ENCODE peak calls at places on chromosomes 13 and 19, in four cellular contexts. One of them, this sample, is unnamed.

GRCh38 chr19:31349160-31349881 is at the start of gene TSHZ3:
- DNase-seq in HCT116: no peak
- DNase-seq in K562: peak
- DNase-seq in HepG2: no peak
- DNase-seq in this sample: no peak

GRCh38 chr19:40778865-40779284 is 828 bp downstream of the RAB4B start:
- DNase-seq in HepG2: peak
- DNase-seq in HCT116: no peak
- DNase-seq in K562: no peak
- DNase-seq in this sample: no peak

GRCh38 chr19:33431986-33432385 is 58.5 kb downstream of the CEBPG start:
- DNase-seq in HCT116: no peak
- DNase-seq in K562: no peak
- DNase-seq in HepG2: no peak
- DNase-seq in this sample: no peak

GRCh38 chr13:27493981-27494380 is 43.6 kb upstream of the MTIF3 start:
- DNase-seq in K562: no peak
- DNase-seq in HCT116: no peak
- DNase-seq in HepG2: no peak
- DNase-seq in this sample: no peak

GRCh38 chr13:41496420-41497234 is 39.3 kb downstream of the RGCC start:
- DNase-seq in HCT116: no peak
- DNase-seq in HepG2: no peak
- DNase-seq in K562: no peak
- DNase-seq in this sample: no peak

GRCh38 chr19:50669319-50670101 is 20.3 kb downstream of the C19orf81 start:
- DNase-seq in K562: peak
- DNase-seq in HCT116: no peak
- DNase-seq in HepG2: no peak
- DNase-seq in this sample: no peak

GRCh38 chr13:89803839-89804238 is 1543.6 kb upstream of the MIR17HG start:
- DNase-seq in HCT116: no peak
- DNase-seq in K562: no peak
- DNase-seq in HepG2: no peak
- DNase-seq in this sample: no peak

GRCh38 chr19:28482221-28482620 is 730.7 kb downstream of the UQCRFS1 start:
- DNase-seq in HepG2: no peak
- DNase-seq in K562: no peak
- DNase-seq in HCT116: no peak
- DNase-seq in this sample: no peak

GRCh38 chr13:33272531-33273124 is 12.9 kb downstream of the STARD13 start:
- DNase-seq in HepG2: peak
- DNase-seq in K562: no peak
- DNase-seq in HCT116: no peak
- DNase-seq in this sample: no peak

GRCh38 chr19:49591731-49592485 is 926 bp downstream of the PRR12 start:
- DNase-seq in HCT116: no peak
- DNase-seq in K562: peak
- DNase-seq in HepG2: no peak
- DNase-seq in this sample: no peak

GRCh38 chr13:21481359-21481758 is 22.3 kb upstream of the ZDHHC20 start:
- DNase-seq in K562: no peak
- DNase-seq in HCT116: no peak
- DNase-seq in HepG2: no peak
- DNase-seq in this sample: no peak

GRCh38 chr19:6464070-6464873 is at the start of gene CRB3:
- DNase-seq in HepG2: peak
- DNase-seq in K562: no peak
- DNase-seq in HCT116: peak
- DNase-seq in this sample: no peak

GRCh38 chr19:35710784-35711723 is 6.7 kb downstream of the ZBTB32 start:
- DNase-seq in K562: no peak
- DNase-seq in HepG2: no peak
- DNase-seq in HCT116: no peak
- DNase-seq in this sample: no peak

GRCh38 chr13:33283195-33283910 is 2.2 kb downstream of the STARD13 start:
- DNase-seq in HCT116: no peak
- DNase-seq in K562: no peak
- DNase-seq in HepG2: no peak
- DNase-seq in this sample: no peak

GRCh38 chr19:4976412-4977298 is 7.7 kb downstream of the KDM4B start:
- DNase-seq in HepG2: peak
- DNase-seq in K562: no peak
- DNase-seq in HCT116: no peak
- DNase-seq in this sample: no peak

GRCh38 chr13:75493156-75493555 is 11.2 kb upstream of the TBC1D4 start:
- DNase-seq in HCT116: no peak
- DNase-seq in K562: no peak
- DNase-seq in HepG2: no peak
- DNase-seq in this sample: no peak

GRCh38 chr13:29594710-29595379 is 643 bp downstream of the SLC7A1 start:
- DNase-seq in HepG2: no peak
- DNase-seq in K562: peak
- DNase-seq in HCT116: no peak
- DNase-seq in this sample: no peak

GRCh38 chr13:74074723-74075122 is 59.5 kb downstream of the KLF12 start:
- DNase-seq in K562: no peak
- DNase-seq in HepG2: no peak
- DNase-seq in HCT116: no peak
- DNase-seq in this sample: no peak

GRCh38 chr13:89267734-89268133 is 1596.6 kb downstream of the SLITRK5 start:
- DNase-seq in K562: no peak
- DNase-seq in HepG2: no peak
- DNase-seq in HCT116: no peak
- DNase-seq in this sample: no peak

GRCh38 chr13:29607465-29607864 is 12.0 kb upstream of the SLC7A1 start:
- DNase-seq in K562: no peak
- DNase-seq in HCT116: no peak
- DNase-seq in HepG2: no peak
- DNase-seq in this sample: no peak

GRCh38 chr19:14519860-14520407 is 1.7 kb upstream of the DNAJB1 start:
- DNase-seq in K562: no peak
- DNase-seq in HepG2: peak
- DNase-seq in HCT116: peak
- DNase-seq in this sample: no peak

GRCh38 chr13:27120011-27120410 is 51.6 kb downstream of the USP12 start:
- DNase-seq in K562: no peak
- DNase-seq in HepG2: no peak
- DNase-seq in HCT116: no peak
- DNase-seq in this sample: no peak

GRCh38 chr13:110283661-110284516 is 23.1 kb downstream of the COL4A1 start:
- DNase-seq in HepG2: no peak
- DNase-seq in HCT116: no peak
- DNase-seq in K562: no peak
- DNase-seq in this sample: no peak

GRCh38 chr19:32652893-32653625 is 21.9 kb downstream of the ANKRD27 start:
- DNase-seq in K562: no peak
- DNase-seq in HepG2: no peak
- DNase-seq in HCT116: no peak
- DNase-seq in this sample: no peak

GRCh38 chr13:110503037-110503901 is 58.3 kb downstream of the RAB20 start:
- DNase-seq in HCT116: no peak
- DNase-seq in K562: peak
- DNase-seq in HepG2: no peak
- DNase-seq in this sample: no peak

GRCh38 chr19:35290381-35291135 is 1.4 kb upstream of the MAG start:
- DNase-seq in K562: no peak
- DNase-seq in HCT116: no peak
- DNase-seq in HepG2: no peak
- DNase-seq in this sample: no peak

GRCh38 chr13:73767747-73768315 is 366.4 kb downstream of the KLF12 start:
- DNase-seq in HCT116: no peak
- DNase-seq in K562: peak
- DNase-seq in HepG2: peak
- DNase-seq in this sample: no peak

GRCh38 chr13:44436589-44437337 is 63.1 kb downstream of the SERP2 start:
- DNase-seq in HCT116: peak
- DNase-seq in K562: peak
- DNase-seq in HepG2: peak
- DNase-seq in this sample: peak

GRCh38 chr13:113822956-113823744 is 40.7 kb downstream of the GAS6 start:
- DNase-seq in HCT116: no peak
- DNase-seq in K562: no peak
- DNase-seq in HepG2: no peak
- DNase-seq in this sample: no peak

GRCh38 chr13:29260684-29261083 is 334.8 kb downstream of the SLC7A1 start:
- DNase-seq in HCT116: no peak
- DNase-seq in K562: no peak
- DNase-seq in HepG2: no peak
- DNase-seq in this sample: no peak

GRCh38 chr13:36924001-36924400 is 4.0 kb upstream of the SMAD9 start:
- DNase-seq in K562: no peak
- DNase-seq in HCT116: no peak
- DNase-seq in HepG2: no peak
- DNase-seq in this sample: no peak

GRCh38 chr13:21719463-21719862 is 48.6 kb downstream of the FGF9 start:
- DNase-seq in HCT116: no peak
- DNase-seq in K562: no peak
- DNase-seq in HepG2: no peak
- DNase-seq in this sample: no peak

GRCh38 chr13:42781362-42781761 is at the start of gene FAM216B:
- DNase-seq in HCT116: no peak
- DNase-seq in HepG2: no peak
- DNase-seq in K562: no peak
- DNase-seq in this sample: no peak

GRCh38 chr13:21342699-21343442 is 116.2 kb downstream of the ZDHHC20 start:
- DNase-seq in HepG2: no peak
- DNase-seq in HCT116: no peak
- DNase-seq in K562: no peak
- DNase-seq in this sample: no peak

GRCh38 chr19:52138614-52139290 is 986 bp downstream of the ZNF616 start:
- DNase-seq in HCT116: no peak
- DNase-seq in K562: peak
- DNase-seq in HepG2: peak
- DNase-seq in this sample: no peak

GRCh38 chr19:13981021-13981420 is 25.1 kb downstream of the RFX1 start:
- DNase-seq in K562: no peak
- DNase-seq in HCT116: no peak
- DNase-seq in HepG2: no peak
- DNase-seq in this sample: no peak

DNA sequence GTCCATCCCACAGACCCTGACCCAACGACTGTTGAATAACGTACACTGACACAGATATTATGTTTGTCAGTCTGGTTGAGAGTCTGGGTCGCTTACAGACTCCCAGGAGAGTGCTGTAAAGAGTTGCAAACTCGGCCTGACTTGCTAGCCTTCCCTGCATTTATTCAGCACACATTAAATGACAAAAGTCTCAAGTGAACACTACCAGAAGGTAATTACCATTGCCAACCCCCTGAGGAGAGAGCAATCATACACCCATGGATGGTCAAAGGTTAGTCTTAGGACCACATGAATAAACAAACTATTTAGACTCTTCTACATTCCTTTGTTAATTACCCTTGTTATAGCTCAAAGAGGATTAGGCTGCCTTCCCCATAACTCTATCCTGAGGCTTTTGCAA is 1048.6 kb downstream of the PCDH17 start:
- DNase-seq in HepG2: no peak
- DNase-seq in HCT116: no peak
- DNase-seq in K562: no peak
- DNase-seq in this sample: no peak
- TF ChIP-seq TCF7L2 in HepG2: no peak
- TF ChIP-seq TCF7L2 in HCT116: no peak
- TF ChIP-seq TCF7L2 in K562: no peak
- TF ChIP-seq TCF7L2 in this sample: no peak

DNA sequence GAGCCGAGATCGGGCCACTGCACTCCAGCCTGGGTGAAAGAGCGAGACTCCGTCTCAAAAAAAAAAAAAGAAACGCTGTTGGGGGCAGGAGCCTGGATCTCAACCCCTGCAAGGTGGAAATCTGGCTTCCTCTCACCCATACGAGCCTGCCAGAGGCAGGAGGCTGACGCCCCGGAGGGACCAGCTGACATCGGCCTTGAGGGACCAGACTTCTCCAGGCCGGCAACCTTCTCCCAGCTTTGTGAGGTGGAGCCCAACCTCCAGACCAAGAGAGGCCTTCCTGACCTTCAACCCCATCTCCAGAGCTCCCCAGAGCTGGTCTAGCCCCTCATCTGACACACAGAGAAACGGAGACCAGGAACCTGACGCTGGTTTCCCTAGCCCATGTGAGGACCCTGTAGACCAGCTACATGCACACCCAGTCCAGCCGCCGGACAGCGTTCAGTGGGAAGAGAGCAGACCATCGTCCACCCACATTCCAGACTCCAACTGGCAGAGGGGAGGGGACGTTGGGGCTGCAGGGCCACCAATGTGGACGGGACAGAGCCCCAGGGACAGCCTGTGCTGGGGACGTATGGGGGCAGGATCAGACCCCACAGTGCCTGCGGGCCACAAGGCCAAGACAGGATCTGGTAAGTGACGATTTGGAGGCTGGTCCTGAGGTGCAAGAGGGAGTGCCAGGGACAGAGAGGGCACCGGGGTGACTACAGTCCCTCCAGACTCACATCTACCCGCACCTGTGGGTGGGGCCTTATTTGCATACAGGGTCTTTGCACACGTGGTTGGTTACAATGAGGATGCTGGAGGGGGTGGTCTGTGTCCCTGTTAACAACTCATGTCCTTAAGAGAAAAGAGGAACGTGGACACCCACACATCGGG is 11.4 kb downstream of the SBNO2 start:
- DNase-seq in HepG2: no peak
- DNase-seq in HCT116: no peak
- DNase-seq in K562: no peak
- DNase-seq in this sample: no peak
- TF ChIP-seq TCF7L2 in HepG2: no peak
- TF ChIP-seq TCF7L2 in HCT116: no peak
- TF ChIP-seq TCF7L2 in K562: no peak
- TF ChIP-seq TCF7L2 in this sample: no peak

DNA sequence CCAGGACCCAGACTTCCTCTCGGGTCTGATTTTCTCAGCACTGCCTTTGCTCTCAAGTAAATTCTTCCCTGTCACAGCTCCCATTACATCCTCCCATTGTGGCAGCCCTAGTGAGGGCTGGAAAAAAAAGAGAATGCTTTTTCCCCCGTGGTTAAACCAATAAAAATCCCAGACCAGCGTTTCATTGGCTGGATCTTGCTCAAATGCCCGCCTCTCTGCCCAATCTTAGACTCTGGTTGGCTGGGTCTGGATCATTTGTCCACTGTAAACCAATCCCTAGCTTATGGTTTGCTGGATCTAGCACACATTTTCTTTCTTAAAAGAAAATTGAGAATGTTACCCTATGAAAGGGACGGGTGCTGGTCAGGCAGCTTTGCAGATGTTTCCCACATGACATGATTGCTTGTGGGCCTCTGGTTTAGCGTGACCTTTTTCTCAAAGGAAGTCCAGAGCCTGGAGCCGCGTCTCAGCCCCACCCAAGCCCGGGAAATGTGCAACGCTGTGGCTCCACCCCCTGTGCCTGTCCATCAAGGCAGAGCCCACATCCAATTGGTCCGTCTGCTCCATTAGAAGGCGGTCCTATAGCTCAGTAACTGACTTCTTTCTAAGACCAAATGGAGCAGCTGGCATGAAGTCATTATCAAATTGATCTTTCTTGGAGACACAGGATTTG is 2.8 kb upstream of the MCEMP1 start:
- DNase-seq in HepG2: peak
- DNase-seq in K562: peak
- DNase-seq in HCT116: peak
- DNase-seq in this sample: no peak
- TF ChIP-seq TCF7L2 in HepG2: no peak
- TF ChIP-seq TCF7L2 in K562: no peak
- TF ChIP-seq TCF7L2 in HCT116: no peak
- TF ChIP-seq TCF7L2 in this sample: no peak

GRCh38 chr19:18097217-18097992 is at the start of gene MAST3:
- DNase-seq in K562: peak
- DNase-seq in HepG2: peak
- DNase-seq in HCT116: peak
- DNase-seq in this sample: no peak
- TF ChIP-seq TCF7L2 in K562: no peak
- TF ChIP-seq TCF7L2 in HepG2: no peak
- TF ChIP-seq TCF7L2 in HCT116: no peak
- TF ChIP-seq TCF7L2 in this sample: no peak